ENCODE peak calls at places on chromosomes 12 and 14, in seven cellular contexts. O, S, Y, M, C, I and Z are unnamed samples.

GRCh38 chr14:94768521-94769412 is 1.1 kb downstream of the GSC start:
- DNase-seq in M (no peak), I (no peak), Y (no peak), O (no peak), C (peak), S (no peak), Z (no peak)

GRCh38 chr12:1502856-1503255 is 91.5 kb downstream of the FBXL14 start:
- DNase-seq in M (no peak), I (no peak), C (no peak), Y (no peak), S (no peak), O (no peak), Z (no peak)

GRCh38 chr14:104974665-104975390 is 3.3 kb downstream of the AHNAK2 start:
- DNase-seq in S (no peak), O (no peak), C (no peak), M (peak), I (peak), Y (no peak), Z (no peak)

GRCh38 chr12:14874882-14875281 is 10.8 kb downstream of the MGP start:
- DNase-seq in I (no peak), S (no peak), M (no peak), C (peak), Y (no peak), O (no peak), Z (no peak)

GRCh38 chr12:107843351-107844311 is 69.1 kb downstream of the ASCL4 start:
- DNase-seq in C (peak), M (peak), S (no peak), Y (no peak), O (no peak), I (no peak), Z (no peak)

GRCh38 chr14:24092110-24092959 is 1.8 kb upstream of the PCK2 start:
- DNase-seq in S (no peak), Y (peak), I (no peak), O (no peak), M (no peak), C (peak), Z (no peak)

GRCh38 chr14:53942970-53943750 is 13.5 kb downstream of the BMP4 start:
- DNase-seq in C (no peak), S (no peak), I (no peak), M (no peak), Y (no peak), O (no peak), Z (no peak)

GRCh38 chr12:31011336-31011735 is 62.3 kb upstream of the DDX11 start:
- DNase-seq in M (no peak), S (no peak), I (peak), O (no peak), Y (no peak), C (no peak), Z (no peak)

GRCh38 chr14:91388551-91388975 is 29.1 kb downstream of the CCDC88C start:
- DNase-seq in O (no peak), M (no peak), I (no peak), Y (peak), C (no peak), S (no peak), Z (no peak)

GRCh38 chr12:84079621-84080020 is 833.0 kb downstream of the SLC6A15 start:
- DNase-seq in C (peak), S (no peak), O (no peak), M (no peak), I (no peak), Y (no peak), Z (no peak)

GRCh38 chr12:58588771-58589170 is 331.5 kb downstream of the LRIG3 start:
- DNase-seq in I (no peak), S (no peak), C (peak), M (no peak), O (no peak), Y (no peak), Z (no peak)

GRCh38 chr12:5733136-5733755 is 211.8 kb downstream of the ANO2 start:
- DNase-seq in Y (no peak), C (peak), O (no peak), S (no peak), I (no peak), M (peak), Z (no peak)

GRCh38 chr12:130447655-130447965 is 109.9 kb downstream of the PIWIL1 start:
- DNase-seq in I (no peak), M (no peak), O (no peak), Y (no peak), S (no peak), C (no peak), Z (no peak)

GRCh38 chr14:65948302-65948701 is 535.8 kb downstream of the FUT8 start:
- DNase-seq in Y (no peak), I (no peak), C (no peak), S (no peak), O (no peak), M (no peak), Z (no peak)

GRCh38 chr12:18103624-18104023 is 13.6 kb upstream of the RERGL start:
- DNase-seq in I (no peak), M (no peak), O (no peak), S (no peak), Y (no peak), C (no peak), Z (no peak)